ENCODE peak calls at places on chromosome 12, in five cellular contexts. One of them, this sample, is unnamed.

GRCh38 chr12:57631566-57632368 is 1.2 kb downstream of the B4GALNT1 start:
- ATAC-seq in GM12878: no peak
- ATAC-seq in upper lobe of left lung: no peak
- ATAC-seq in HepG2: peak; percentile 10
- ATAC-seq in K562: peak; percentile 43
- ATAC-seq in this sample: no peak

GRCh38 chr12:69600804-69601203 is 9.9 kb downstream of the LRRC10 start:
- ATAC-seq in GM12878: peak; percentile 24
- ATAC-seq in HepG2: peak; percentile 52
- ATAC-seq in upper lobe of left lung: no peak
- ATAC-seq in K562: peak; percentile 51
- ATAC-seq in this sample: no peak

GRCh38 chr12:8831116-8831515 is 8.7 kb downstream of the A2ML1 start:
- ATAC-seq in HepG2: no peak
- ATAC-seq in K562: no peak
- ATAC-seq in GM12878: no peak
- ATAC-seq in upper lobe of left lung: no peak
- ATAC-seq in this sample: no peak

GRCh38 chr12:49557917-49558215 is 10.1 kb downstream of the MCRS1 start:
- ATAC-seq in GM12878: no peak
- ATAC-seq in HepG2: peak; percentile 13
- ATAC-seq in upper lobe of left lung: no peak
- ATAC-seq in K562: no peak
- ATAC-seq in this sample: no peak

GRCh38 chr12:107990325-107990724 is 138.8 kb upstream of the WSCD2 start:
- ATAC-seq in K562: peak; percentile 78
- ATAC-seq in GM12878: peak; percentile 85
- ATAC-seq in upper lobe of left lung: peak; percentile 29
- ATAC-seq in HepG2: peak; percentile 72
- ATAC-seq in this sample: no peak

GRCh38 chr12:45980540-45980939 is 9.8 kb downstream of the SCAF11 start:
- ATAC-seq in GM12878: no peak
- ATAC-seq in upper lobe of left lung: no peak
- ATAC-seq in HepG2: no peak
- ATAC-seq in K562: no peak
- ATAC-seq in this sample: no peak

GRCh38 chr12:70721958-70722357 is 84.7 kb upstream of the PTPRB start:
- ATAC-seq in GM12878: no peak
- ATAC-seq in upper lobe of left lung: no peak
- ATAC-seq in HepG2: no peak
- ATAC-seq in K562: no peak
- ATAC-seq in this sample: no peak

GRCh38 chr12:49582840-49583239 is 14.9 kb upstream of the MCRS1 start:
- ATAC-seq in upper lobe of left lung: no peak
- ATAC-seq in K562: no peak
- ATAC-seq in HepG2: no peak
- ATAC-seq in GM12878: no peak
- ATAC-seq in this sample: peak; percentile 53

GRCh38 chr12:82517808-82518207 is 159.5 kb downstream of the METTL25 start:
- ATAC-seq in K562: no peak
- ATAC-seq in upper lobe of left lung: no peak
- ATAC-seq in HepG2: peak; percentile 58
- ATAC-seq in GM12878: peak; percentile 55
- ATAC-seq in this sample: no peak

GRCh38 chr12:95201056-95201670 is 16.1 kb downstream of the FGD6 start:
- ATAC-seq in HepG2: no peak
- ATAC-seq in K562: no peak
- ATAC-seq in GM12878: no peak
- ATAC-seq in upper lobe of left lung: no peak
- ATAC-seq in this sample: no peak

GRCh38 chr12:66403746-66404145 is 101.5 kb downstream of the HELB start:
- ATAC-seq in K562: no peak
- ATAC-seq in GM12878: no peak
- ATAC-seq in upper lobe of left lung: no peak
- ATAC-seq in HepG2: no peak
- ATAC-seq in this sample: no peak

GRCh38 chr12:75913502-75914110 is 118.0 kb downstream of the PHLDA1 start:
- ATAC-seq in GM12878: no peak
- ATAC-seq in upper lobe of left lung: no peak
- ATAC-seq in K562: no peak
- ATAC-seq in HepG2: no peak
- ATAC-seq in this sample: no peak

GRCh38 chr12:55702861-55703260 is 4.8 kb downstream of the ITGA7 start:
- ATAC-seq in upper lobe of left lung: no peak
- ATAC-seq in GM12878: no peak
- ATAC-seq in HepG2: peak; percentile 64
- ATAC-seq in K562: no peak
- ATAC-seq in this sample: no peak

GRCh38 chr12:31582155-31582554 is 8.8 kb downstream of the DENND5B start:
- ATAC-seq in K562: no peak
- ATAC-seq in GM12878: no peak
- ATAC-seq in HepG2: no peak
- ATAC-seq in upper lobe of left lung: no peak
- ATAC-seq in this sample: no peak

GRCh38 chr12:52199294-52199920 is 7.6 kb upstream of the KRT80 start:
- ATAC-seq in GM12878: no peak
- ATAC-seq in HepG2: no peak
- ATAC-seq in K562: no peak
- ATAC-seq in upper lobe of left lung: no peak
- ATAC-seq in this sample: no peak

GRCh38 chr12:11839093-11839641 is 189.7 kb downstream of the ETV6 start:
- ATAC-seq in upper lobe of left lung: peak; percentile 77
- ATAC-seq in GM12878: no peak
- ATAC-seq in HepG2: no peak
- ATAC-seq in K562: no peak
- ATAC-seq in this sample: peak; percentile 54

GRCh38 chr12:88736031-88736430 is 155.8 kb upstream of the KITLG start:
- ATAC-seq in GM12878: no peak
- ATAC-seq in upper lobe of left lung: no peak
- ATAC-seq in HepG2: no peak
- ATAC-seq in K562: no peak
- ATAC-seq in this sample: no peak

GRCh38 chr12:11943919-11944318 is 126.8 kb upstream of the BCL2L14 start:
- ATAC-seq in upper lobe of left lung: no peak
- ATAC-seq in K562: no peak
- ATAC-seq in HepG2: no peak
- ATAC-seq in GM12878: no peak
- ATAC-seq in this sample: no peak

GRCh38 chr12:101968770-101969169 is 91.4 kb downstream of the DRAM1 start:
- ATAC-seq in GM12878: peak; percentile 43
- ATAC-seq in HepG2: no peak
- ATAC-seq in upper lobe of left lung: no peak
- ATAC-seq in K562: no peak
- ATAC-seq in this sample: no peak

GRCh38 chr12:14913381-14913781 is 25.0 kb downstream of the ERP27 start:
- ATAC-seq in HepG2: no peak
- ATAC-seq in upper lobe of left lung: no peak
- ATAC-seq in GM12878: no peak
- ATAC-seq in K562: no peak
- ATAC-seq in this sample: peak; percentile 36

GRCh38 chr12:32822344-32822743 is 66.6 kb upstream of the YARS2 start:
- ATAC-seq in GM12878: no peak
- ATAC-seq in K562: no peak
- ATAC-seq in upper lobe of left lung: no peak
- ATAC-seq in HepG2: no peak
- ATAC-seq in this sample: no peak
- H3K27ac ChIP-seq in GM12878: no peak overlapping the region
- H3K27ac ChIP-seq in K562: no peak overlapping the region
- H3K27ac ChIP-seq in upper lobe of left lung: no peak overlapping the region
- H3K27ac ChIP-seq in HepG2: no peak overlapping the region
- H3K27ac ChIP-seq in this sample: no peak overlapping the region

DNA sequence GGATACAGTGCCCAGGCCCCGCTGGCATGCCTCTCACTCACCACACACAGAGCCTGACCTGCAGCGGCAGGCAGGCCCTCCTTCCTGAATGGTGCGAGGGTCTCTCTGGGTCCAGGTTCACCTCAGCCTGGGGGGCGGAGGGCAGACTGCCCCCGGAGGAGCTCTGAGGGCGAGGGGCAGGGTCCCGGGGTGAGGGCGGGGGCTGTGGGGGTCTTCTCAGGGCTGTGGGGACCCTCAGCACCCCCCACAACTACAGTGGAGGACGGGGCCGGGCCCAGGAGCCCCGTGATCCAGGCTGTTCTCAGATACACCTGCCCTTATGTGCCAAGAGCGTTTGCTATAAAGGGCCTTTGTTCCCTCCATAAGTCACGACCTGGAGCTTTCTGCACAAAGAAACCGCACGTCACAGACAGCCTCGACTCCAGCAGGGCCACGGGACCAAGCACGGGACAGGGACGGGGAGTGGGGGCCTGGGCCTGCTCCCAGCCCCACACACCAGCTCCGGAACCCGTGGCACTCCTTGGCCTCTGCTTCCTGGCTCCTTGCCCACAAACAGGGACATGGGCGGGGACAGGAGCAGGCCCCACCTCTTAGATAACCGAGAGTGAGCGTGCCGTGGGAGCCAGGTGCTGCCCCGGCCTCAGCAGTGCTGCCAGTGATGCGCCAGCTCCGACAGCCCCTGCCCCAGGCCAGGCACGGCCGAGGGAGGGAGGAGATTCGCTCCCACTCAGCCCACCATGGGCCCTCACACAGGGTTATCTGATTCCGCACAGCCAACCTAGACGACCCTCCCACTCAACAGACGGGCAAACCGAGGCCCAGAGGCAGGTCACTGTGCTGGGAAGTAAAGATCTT is 101.9 kb downstream of the RFLNA start:
- ATAC-seq in K562: peak; percentile 22
- ATAC-seq in upper lobe of left lung: no peak
- ATAC-seq in HepG2: no peak
- ATAC-seq in GM12878: no peak
- ATAC-seq in this sample: no peak
- TF ChIP-seq EP300 in K562: no peak
- TF ChIP-seq EP300 in upper lobe of left lung: no peak
- TF ChIP-seq EP300 in HepG2: no peak
- TF ChIP-seq EP300 in GM12878: no peak
- TF ChIP-seq EP300 in this sample: no peak

GRCh38 chr12:115980339-115980738 is 297.2 kb downstream of the MED13L start:
- ATAC-seq in K562: no peak
- ATAC-seq in upper lobe of left lung: no peak
- ATAC-seq in GM12878: no peak
- ATAC-seq in HepG2: no peak
- ATAC-seq in this sample: no peak
- H3K36me3 ChIP-seq in K562: peaks cover 83% of the 10 kb centered on the region
- H3K36me3 ChIP-seq in upper lobe of left lung: peaks cover 6% of the 10 kb centered on the region
- H3K36me3 ChIP-seq in GM12878: no peaks in the 10 kb centered on the region
- H3K36me3 ChIP-seq in HepG2: peaks cover 9% of the 10 kb centered on the region
- H3K36me3 ChIP-seq in this sample: peaks cover 59% of the 10 kb centered on the region

GRCh38 chr12:98821232-98821631 is 176.1 kb downstream of the APAF1 start:
- ATAC-seq in GM12878: no peak
- ATAC-seq in HepG2: no peak
- ATAC-seq in K562: no peak
- ATAC-seq in upper lobe of left lung: no peak
- ATAC-seq in this sample: no peak
- H3K27ac ChIP-seq in GM12878: no peak overlapping the region
- H3K27ac ChIP-seq in HepG2: no peak overlapping the region
- H3K27ac ChIP-seq in K562: no peak overlapping the region
- H3K27ac ChIP-seq in upper lobe of left lung: no peak overlapping the region
- H3K27ac ChIP-seq in this sample: no peak overlapping the region

GRCh38 chr12:6376079-6376941 is 947 bp upstream of the SCNN1A start:
- ATAC-seq in K562: peak; percentile 91
- ATAC-seq in HepG2: peak; percentile 85
- ATAC-seq in upper lobe of left lung: peak; percentile 78
- ATAC-seq in GM12878: peak; percentile 39
- ATAC-seq in this sample: peak; percentile 85
- TF ChIP-seq EP300 in K562: no peak
- TF ChIP-seq EP300 in HepG2: no peak
- TF ChIP-seq EP300 in upper lobe of left lung: peak; percentile 54
- TF ChIP-seq EP300 in GM12878: no peak
- TF ChIP-seq EP300 in this sample: no peak

DNA sequence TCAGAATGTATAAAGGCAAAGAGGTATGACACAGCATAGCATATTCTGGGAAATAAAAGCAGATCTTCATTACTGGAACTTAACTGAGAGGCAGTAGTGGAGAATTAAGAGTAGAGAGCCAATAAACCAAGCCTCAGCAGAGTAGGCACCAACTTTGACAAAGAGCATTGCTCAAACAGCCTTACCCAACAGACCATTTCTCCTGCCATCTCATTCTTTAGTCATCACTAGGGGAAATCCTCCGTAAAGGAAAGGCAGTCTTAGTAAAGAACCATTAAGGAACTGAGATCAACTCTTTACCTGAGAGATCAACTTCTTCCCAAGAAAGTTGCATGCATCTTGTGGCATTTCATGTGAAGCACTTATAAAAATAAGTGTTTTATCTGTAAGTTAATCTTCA is 36.6 kb downstream of the SENP1 start:
- ATAC-seq in K562: no peak
- ATAC-seq in HepG2: no peak
- ATAC-seq in GM12878: peak; percentile 19
- ATAC-seq in upper lobe of left lung: no peak
- ATAC-seq in this sample: no peak
- H3K36me3 ChIP-seq in K562: peaks cover 80% of the 10 kb centered on the region
- H3K36me3 ChIP-seq in HepG2: peaks cover 8% of the 10 kb centered on the region
- H3K36me3 ChIP-seq in GM12878: peaks cover 34% of the 10 kb centered on the region
- H3K36me3 ChIP-seq in upper lobe of left lung: peaks cover 15% of the 10 kb centered on the region
- H3K36me3 ChIP-seq in this sample: peaks cover 99% of the 10 kb centered on the region

GRCh38 chr12:116299548-116300150 is 22.2 kb upstream of the MED13L start:
- ATAC-seq in upper lobe of left lung: peak; percentile 56
- ATAC-seq in GM12878: no peak
- ATAC-seq in K562: no peak
- ATAC-seq in HepG2: no peak
- ATAC-seq in this sample: peak; percentile 28
- H3K27ac ChIP-seq in upper lobe of left lung: peak overlapping the region; percentile 57
- H3K27ac ChIP-seq in GM12878: no peak overlapping the region
- H3K27ac ChIP-seq in K562: no peak overlapping the region
- H3K27ac ChIP-seq in HepG2: no peak overlapping the region
- H3K27ac ChIP-seq in this sample: peak overlapping the region; percentile 64

DNA sequence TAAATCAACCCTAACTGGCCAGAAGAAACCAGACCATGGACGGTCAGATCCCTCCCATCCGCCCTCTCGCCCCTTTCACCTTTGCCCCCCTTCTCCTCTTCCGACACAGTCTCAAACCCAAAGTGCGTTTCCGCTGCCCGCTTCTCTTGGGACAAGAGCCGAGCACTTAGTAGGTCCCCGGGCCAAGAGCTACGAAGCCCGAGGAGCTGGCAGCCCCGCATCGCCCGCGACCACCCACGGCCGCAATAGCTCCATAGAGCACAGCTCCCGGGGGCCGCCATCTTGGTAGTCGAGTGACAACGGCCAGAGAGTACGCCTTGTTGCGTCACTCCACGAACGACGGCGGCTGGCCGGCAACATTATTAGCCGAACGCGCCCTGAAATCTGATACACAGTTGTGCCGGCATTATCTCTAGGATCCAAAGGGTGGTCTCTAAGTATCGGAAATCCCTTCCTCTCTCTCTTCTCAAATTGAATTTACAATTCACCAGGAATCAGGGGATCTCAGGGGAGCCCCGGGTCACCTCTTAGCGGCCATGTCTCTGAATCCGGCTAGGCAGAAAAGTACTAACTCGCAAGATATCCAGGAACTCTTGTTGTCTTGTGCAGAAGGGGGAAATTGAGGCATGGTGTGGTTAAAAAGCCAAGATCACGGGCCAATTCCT is at the start of gene COQ5:
- ATAC-seq in HepG2: peak; percentile 92
- ATAC-seq in K562: peak; percentile 95
- ATAC-seq in upper lobe of left lung: peak; percentile 98
- ATAC-seq in GM12878: peak; percentile 96
- ATAC-seq in this sample: peak; percentile 95
- TF ChIP-seq EP300 in HepG2: no peak
- TF ChIP-seq EP300 in K562: peak; percentile 64
- TF ChIP-seq EP300 in upper lobe of left lung: no peak
- TF ChIP-seq EP300 in GM12878: no peak
- TF ChIP-seq EP300 in this sample: no peak